ENCODE peak calls at places on chromosomes 1 and 21, in six cellular contexts. One of them, this sample, is unnamed.

GRCh38 chr1:107706181-107706580 is 258.8 kb downstream of the VAV3 start:
- DNase-seq in endothelial cell of umbilical vein: no peak
- DNase-seq in AG04450: no peak
- DNase-seq in Karpas-422: no peak
- DNase-seq in spleen: no peak
- DNase-seq in dorsolateral prefrontal cortex: no peak
- DNase-seq in this sample: no peak

GRCh38 chr21:41964171-41964570 is 10.4 kb upstream of the C2CD2 start:
- DNase-seq in dorsolateral prefrontal cortex: no peak
- DNase-seq in spleen: peak; percentile 39
- DNase-seq in AG04450: no peak
- DNase-seq in Karpas-422: no peak
- DNase-seq in endothelial cell of umbilical vein: no peak
- DNase-seq in this sample: no peak

GRCh38 chr1:115153966-115154557 is 64.8 kb upstream of the TSPAN2 start:
- DNase-seq in Karpas-422: no peak
- DNase-seq in AG04450: no peak
- DNase-seq in spleen: no peak
- DNase-seq in dorsolateral prefrontal cortex: no peak
- DNase-seq in endothelial cell of umbilical vein: no peak
- DNase-seq in this sample: no peak

GRCh38 chr1:234970731-234971476 is 157.7 kb downstream of the TOMM20 start:
- DNase-seq in AG04450: peak; percentile 97
- DNase-seq in dorsolateral prefrontal cortex: peak; percentile 63
- DNase-seq in endothelial cell of umbilical vein: peak; percentile 55
- DNase-seq in spleen: no peak
- DNase-seq in Karpas-422: no peak
- DNase-seq in this sample: peak; percentile 58

GRCh38 chr1:230681599-230681998 is 32.3 kb downstream of the AGT start:
- DNase-seq in spleen: no peak
- DNase-seq in endothelial cell of umbilical vein: peak; percentile 58
- DNase-seq in dorsolateral prefrontal cortex: no peak
- DNase-seq in AG04450: peak; percentile 20
- DNase-seq in Karpas-422: no peak
- DNase-seq in this sample: no peak

GRCh38 chr1:65279092-65279448 is 30.3 kb upstream of the DNAJC6 start:
- DNase-seq in Karpas-422: no peak
- DNase-seq in spleen: no peak
- DNase-seq in dorsolateral prefrontal cortex: no peak
- DNase-seq in endothelial cell of umbilical vein: no peak
- DNase-seq in AG04450: no peak
- DNase-seq in this sample: no peak

GRCh38 chr1:181676269-181676668 is 193.0 kb downstream of the CACNA1E start:
- DNase-seq in endothelial cell of umbilical vein: no peak
- DNase-seq in spleen: no peak
- DNase-seq in Karpas-422: peak; percentile 75
- DNase-seq in dorsolateral prefrontal cortex: peak; percentile 66
- DNase-seq in AG04450: no peak
- DNase-seq in this sample: peak; percentile 68

GRCh38 chr21:44051462-44051941 is 39.4 kb downstream of the TRAPPC10 start:
- DNase-seq in Karpas-422: no peak
- DNase-seq in endothelial cell of umbilical vein: no peak
- DNase-seq in AG04450: peak; percentile 6
- DNase-seq in dorsolateral prefrontal cortex: no peak
- DNase-seq in spleen: peak; percentile 86
- DNase-seq in this sample: no peak

GRCh38 chr1:42365118-42365517 is 15.5 kb upstream of the RIMKLA start:
- DNase-seq in spleen: no peak
- DNase-seq in AG04450: no peak
- DNase-seq in dorsolateral prefrontal cortex: no peak
- DNase-seq in Karpas-422: no peak
- DNase-seq in endothelial cell of umbilical vein: no peak
- DNase-seq in this sample: no peak

GRCh38 chr1:1703796-1704195 is 11.2 kb upstream of the SLC35E2B start:
- DNase-seq in Karpas-422: peak; percentile 28
- DNase-seq in AG04450: no peak
- DNase-seq in dorsolateral prefrontal cortex: no peak
- DNase-seq in endothelial cell of umbilical vein: no peak
- DNase-seq in spleen: no peak
- DNase-seq in this sample: no peak

GRCh38 chr21:14550200-14550599 is 4.1 kb upstream of the SAMSN1 start:
- DNase-seq in AG04450: no peak
- DNase-seq in endothelial cell of umbilical vein: peak; percentile 28
- DNase-seq in Karpas-422: no peak
- DNase-seq in dorsolateral prefrontal cortex: no peak
- DNase-seq in spleen: no peak
- DNase-seq in this sample: no peak

GRCh38 chr1:151976868-151977267 is 16.8 kb downstream of the S100A10 start:
- DNase-seq in AG04450: no peak
- DNase-seq in Karpas-422: no peak
- DNase-seq in spleen: no peak
- DNase-seq in endothelial cell of umbilical vein: no peak
- DNase-seq in dorsolateral prefrontal cortex: no peak
- DNase-seq in this sample: no peak

GRCh38 chr1:162055062-162055461 is 14.4 kb upstream of the NOS1AP start:
- DNase-seq in spleen: no peak
- DNase-seq in AG04450: peak; percentile 49
- DNase-seq in endothelial cell of umbilical vein: peak; percentile 95
- DNase-seq in Karpas-422: no peak
- DNase-seq in dorsolateral prefrontal cortex: no peak
- DNase-seq in this sample: no peak

GRCh38 chr21:34835526-34835925 is 166.7 kb downstream of the CLIC6 start:
- DNase-seq in Karpas-422: no peak
- DNase-seq in AG04450: no peak
- DNase-seq in spleen: no peak
- DNase-seq in endothelial cell of umbilical vein: no peak
- DNase-seq in dorsolateral prefrontal cortex: no peak
- DNase-seq in this sample: no peak

GRCh38 chr1:150622219-150622975 is 7.0 kb downstream of the ENSA start:
- DNase-seq in dorsolateral prefrontal cortex: no peak
- DNase-seq in AG04450: no peak
- DNase-seq in Karpas-422: no peak
- DNase-seq in spleen: peak; percentile 84
- DNase-seq in endothelial cell of umbilical vein: peak; percentile 48
- DNase-seq in this sample: peak; percentile 47

GRCh38 chr1:36400514-36400824 is 2.8 kb upstream of the LSM10 start:
- DNase-seq in AG04450: no peak
- DNase-seq in spleen: no peak
- DNase-seq in Karpas-422: no peak
- DNase-seq in endothelial cell of umbilical vein: no peak
- DNase-seq in dorsolateral prefrontal cortex: no peak
- DNase-seq in this sample: no peak

GRCh38 chr1:44907909-44908308 is 64.9 kb upstream of the PTCH2 start:
- DNase-seq in endothelial cell of umbilical vein: peak; percentile 12
- DNase-seq in spleen: no peak
- DNase-seq in Karpas-422: no peak
- DNase-seq in dorsolateral prefrontal cortex: no peak
- DNase-seq in AG04450: no peak
- DNase-seq in this sample: no peak

GRCh38 chr1:42961560-42962091 is 3.0 kb upstream of the SLC2A1 start:
- DNase-seq in AG04450: peak; percentile 63
- DNase-seq in endothelial cell of umbilical vein: no peak
- DNase-seq in spleen: no peak
- DNase-seq in dorsolateral prefrontal cortex: no peak
- DNase-seq in Karpas-422: peak; percentile 39
- DNase-seq in this sample: no peak

GRCh38 chr1:21489146-21489545 is 20.1 kb upstream of the ALPL start:
- DNase-seq in Karpas-422: no peak
- DNase-seq in dorsolateral prefrontal cortex: peak; percentile 56
- DNase-seq in spleen: no peak
- DNase-seq in endothelial cell of umbilical vein: no peak
- DNase-seq in AG04450: no peak
- DNase-seq in this sample: no peak

GRCh38 chr1:21494196-21494595 is 15.0 kb upstream of the ALPL start:
- DNase-seq in spleen: no peak
- DNase-seq in dorsolateral prefrontal cortex: no peak
- DNase-seq in endothelial cell of umbilical vein: no peak
- DNase-seq in AG04450: no peak
- DNase-seq in Karpas-422: no peak
- DNase-seq in this sample: no peak

GRCh38 chr1:21492171-21492625 is 17.0 kb upstream of the ALPL start:
- DNase-seq in spleen: no peak
- DNase-seq in AG04450: no peak
- DNase-seq in Karpas-422: no peak
- DNase-seq in endothelial cell of umbilical vein: no peak
- DNase-seq in dorsolateral prefrontal cortex: no peak
- DNase-seq in this sample: no peak

GRCh38 chr1:21490774-21491482 is 18.3 kb upstream of the ALPL start:
- DNase-seq in dorsolateral prefrontal cortex: no peak
- DNase-seq in endothelial cell of umbilical vein: peak; percentile 30
- DNase-seq in spleen: no peak
- DNase-seq in AG04450: no peak
- DNase-seq in Karpas-422: peak; percentile 87
- DNase-seq in this sample: peak; percentile 42

GRCh38 chr1:21491483-21492170 is 17.6 kb upstream of the ALPL start:
- DNase-seq in dorsolateral prefrontal cortex: no peak
- DNase-seq in endothelial cell of umbilical vein: no peak
- DNase-seq in spleen: no peak
- DNase-seq in AG04450: no peak
- DNase-seq in Karpas-422: no peak
- DNase-seq in this sample: no peak
- H3K4me3 ChIP-seq in dorsolateral prefrontal cortex: no peak overlapping the region
- H3K4me3 ChIP-seq in endothelial cell of umbilical vein: no peak overlapping the region
- H3K4me3 ChIP-seq in spleen: no peak overlapping the region
- H3K4me3 ChIP-seq in AG04450: no peak overlapping the region
- H3K4me3 ChIP-seq in Karpas-422: no peak overlapping the region
- H3K4me3 ChIP-seq in this sample: no peak overlapping the region

GRCh38 chr1:212665241-212666115 is 34.2 kb downstream of the BATF3 start:
- DNase-seq in endothelial cell of umbilical vein: peak; percentile 81
- DNase-seq in AG04450: peak; percentile 41
- DNase-seq in dorsolateral prefrontal cortex: peak; percentile 63
- DNase-seq in Karpas-422: peak; percentile 84
- DNase-seq in spleen: peak; percentile 95
- DNase-seq in this sample: peak; percentile 88
- H3K4me3 ChIP-seq in endothelial cell of umbilical vein: peak overlapping the region; percentile 39
- H3K4me3 ChIP-seq in AG04450: peak overlapping the region; percentile 82
- H3K4me3 ChIP-seq in dorsolateral prefrontal cortex: peak overlapping the region; percentile 57
- H3K4me3 ChIP-seq in Karpas-422: peak overlapping the region; percentile 56
- H3K4me3 ChIP-seq in spleen: peak overlapping the region; percentile 28
- H3K4me3 ChIP-seq in this sample: peak overlapping the region; percentile 61

DNA sequence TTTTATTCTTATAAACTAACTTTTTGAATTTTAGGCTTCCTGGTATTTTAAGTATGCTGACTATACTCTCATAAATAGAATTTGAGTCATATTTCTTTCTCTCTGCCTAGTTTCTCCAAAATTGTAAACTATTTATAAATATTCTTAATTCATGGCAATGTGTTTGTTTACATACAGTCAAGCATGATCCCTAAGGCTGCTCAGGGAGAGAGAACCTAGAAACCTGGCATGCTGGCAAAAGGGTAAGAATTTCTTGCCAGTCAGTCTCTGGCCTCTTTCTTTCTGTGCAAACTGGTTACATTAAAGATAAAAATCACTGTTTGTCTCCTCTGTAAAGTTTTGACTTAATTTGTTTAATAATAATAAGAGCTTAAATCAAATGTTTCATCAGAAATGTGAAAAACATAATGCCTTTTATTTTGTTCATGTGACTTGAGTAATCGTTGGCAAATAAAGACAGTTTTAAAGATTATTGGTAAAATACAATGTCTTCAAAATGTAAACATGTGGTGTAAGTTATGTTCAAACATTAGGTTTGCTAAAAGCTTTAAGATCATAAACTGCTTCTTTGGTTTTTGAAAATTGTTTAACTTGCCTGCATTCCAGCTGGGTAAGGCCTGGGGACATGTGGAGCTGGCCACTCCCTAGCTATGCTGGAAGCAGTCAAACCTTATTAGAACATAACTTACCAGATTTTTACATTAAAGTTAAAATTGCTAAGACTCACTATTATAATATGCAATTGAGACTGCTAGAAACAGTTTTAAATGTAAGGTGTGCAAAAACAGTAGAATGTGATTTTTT is 1401.7 kb downstream of the NCAM2 start:
- DNase-seq in Karpas-422: no peak
- DNase-seq in dorsolateral prefrontal cortex: no peak
- DNase-seq in endothelial cell of umbilical vein: no peak
- DNase-seq in AG04450: no peak
- DNase-seq in spleen: no peak
- DNase-seq in this sample: no peak
- H3K4me3 ChIP-seq in Karpas-422: no peak overlapping the region
- H3K4me3 ChIP-seq in dorsolateral prefrontal cortex: no peak overlapping the region
- H3K4me3 ChIP-seq in endothelial cell of umbilical vein: no peak overlapping the region
- H3K4me3 ChIP-seq in AG04450: no peak overlapping the region
- H3K4me3 ChIP-seq in spleen: no peak overlapping the region
- H3K4me3 ChIP-seq in this sample: no peak overlapping the region

GRCh38 chr1:208896768-208897167 is 652.6 kb upstream of the PLXNA2 start:
- DNase-seq in AG04450: no peak
- DNase-seq in Karpas-422: no peak
- DNase-seq in spleen: no peak
- DNase-seq in endothelial cell of umbilical vein: no peak
- DNase-seq in dorsolateral prefrontal cortex: no peak
- DNase-seq in this sample: no peak

GRCh38 chr1:208899438-208899837 is 655.3 kb upstream of the PLXNA2 start:
- DNase-seq in spleen: no peak
- DNase-seq in dorsolateral prefrontal cortex: no peak
- DNase-seq in endothelial cell of umbilical vein: no peak
- DNase-seq in Karpas-422: no peak
- DNase-seq in AG04450: no peak
- DNase-seq in this sample: no peak

GRCh38 chr1:208895171-208895570 is 651.0 kb upstream of the PLXNA2 start:
- DNase-seq in AG04450: no peak
- DNase-seq in dorsolateral prefrontal cortex: no peak
- DNase-seq in spleen: no peak
- DNase-seq in Karpas-422: no peak
- DNase-seq in endothelial cell of umbilical vein: no peak
- DNase-seq in this sample: no peak

GRCh38 chr1:208895820-208896219 is 651.6 kb upstream of the PLXNA2 start:
- DNase-seq in endothelial cell of umbilical vein: no peak
- DNase-seq in Karpas-422: no peak
- DNase-seq in dorsolateral prefrontal cortex: no peak
- DNase-seq in spleen: no peak
- DNase-seq in AG04450: no peak
- DNase-seq in this sample: peak; percentile 14
- H3K4me3 ChIP-seq in endothelial cell of umbilical vein: no peak overlapping the region
- H3K4me3 ChIP-seq in Karpas-422: no peak overlapping the region
- H3K4me3 ChIP-seq in dorsolateral prefrontal cortex: no peak overlapping the region
- H3K4me3 ChIP-seq in spleen: no peak overlapping the region
- H3K4me3 ChIP-seq in AG04450: no peak overlapping the region
- H3K4me3 ChIP-seq in this sample: no peak overlapping the region

DNA sequence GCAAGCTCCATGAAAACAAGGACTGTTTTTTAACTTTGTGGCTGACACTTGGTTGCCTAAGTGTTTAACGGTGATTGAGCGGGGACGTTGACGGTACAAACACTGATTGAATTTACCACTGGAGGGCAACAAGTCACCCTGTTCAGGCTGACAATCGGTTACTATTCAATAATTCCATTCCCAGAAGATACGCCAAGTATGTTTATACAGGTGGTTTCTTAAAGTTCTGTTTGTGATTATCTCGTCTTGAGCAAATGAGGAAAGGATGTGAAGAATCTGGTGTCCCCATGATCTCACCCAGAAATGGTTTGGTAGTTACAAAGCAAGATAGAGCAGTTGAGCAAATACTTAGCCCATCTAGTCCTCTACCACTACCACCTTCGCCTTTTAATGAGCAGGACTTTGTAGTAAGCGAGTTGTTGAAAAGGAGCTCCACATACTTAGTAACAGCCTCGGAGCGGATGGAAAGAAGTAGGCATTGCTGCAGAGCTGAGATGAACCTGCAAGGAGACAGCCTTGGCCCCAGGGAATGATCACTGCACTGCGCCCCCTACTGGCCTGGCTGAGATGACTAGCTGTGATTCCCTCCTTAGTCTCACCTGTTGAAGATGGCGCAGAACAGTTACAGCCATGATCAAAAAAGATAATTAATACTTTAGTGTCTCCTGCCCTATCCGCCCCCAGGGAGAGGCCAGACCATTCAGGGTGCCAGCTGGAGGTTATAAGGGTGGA is 36.3 kb downstream of the IFNAR1 start:
- DNase-seq in endothelial cell of umbilical vein: peak; percentile 77
- DNase-seq in AG04450: no peak
- DNase-seq in Karpas-422: peak; percentile 93
- DNase-seq in spleen: peak; percentile 93
- DNase-seq in dorsolateral prefrontal cortex: peak; percentile 75
- DNase-seq in this sample: peak; percentile 91
- H3K4me3 ChIP-seq in endothelial cell of umbilical vein: no peak overlapping the region
- H3K4me3 ChIP-seq in AG04450: no peak overlapping the region
- H3K4me3 ChIP-seq in Karpas-422: peak overlapping the region; percentile 58
- H3K4me3 ChIP-seq in spleen: no peak overlapping the region
- H3K4me3 ChIP-seq in dorsolateral prefrontal cortex: no peak overlapping the region
- H3K4me3 ChIP-seq in this sample: peak overlapping the region; percentile 56

This sample was measured in GM12865.